ENCODE peak calls at places on chromosomes 4 and X, in nine cellular contexts. One of them, this sample, is unnamed.

GRCh38 chr4:165634766-165635165 is 238.3 kb upstream of the TLL1 start:
- DNase-seq in heart left ventricle: no peak
- DNase-seq in fibroblast of the conjunctiva: no peak
- DNase-seq in KBM-7: no peak
- DNase-seq in NCI-H774: no peak
- DNase-seq in frontal cortex: no peak
- DNase-seq in Kasumi-1: no peak
- DNase-seq in Peyer's patch: no peak
- DNase-seq in RPMI7951: no peak
- DNase-seq in this sample: no peak

GRCh38 chrX:71367396-71367795 is 1.2 kb downstream of the TAF1 start:
- DNase-seq in heart left ventricle: no peak
- DNase-seq in fibroblast of the conjunctiva: no peak
- DNase-seq in KBM-7: no peak
- DNase-seq in NCI-H774: no peak
- DNase-seq in frontal cortex: no peak
- DNase-seq in Kasumi-1: no peak
- DNase-seq in Peyer's patch: no peak
- DNase-seq in RPMI7951: no peak
- DNase-seq in this sample: no peak

GRCh38 chrX:87338510-87338909 is 179.1 kb upstream of the KLHL4 start:
- DNase-seq in heart left ventricle: no peak
- DNase-seq in fibroblast of the conjunctiva: no peak
- DNase-seq in KBM-7: peak
- DNase-seq in NCI-H774: peak
- DNase-seq in frontal cortex: no peak
- DNase-seq in Kasumi-1: peak
- DNase-seq in Peyer's patch: no peak
- DNase-seq in RPMI7951: peak
- DNase-seq in this sample: no peak

GRCh38 chrX:130071611-130072349 is 38.5 kb downstream of the ELF4 start:
- DNase-seq in heart left ventricle: no peak
- DNase-seq in fibroblast of the conjunctiva: no peak
- DNase-seq in KBM-7: no peak
- DNase-seq in NCI-H774: no peak
- DNase-seq in frontal cortex: no peak
- DNase-seq in Kasumi-1: no peak
- DNase-seq in Peyer's patch: peak
- DNase-seq in RPMI7951: no peak
- DNase-seq in this sample: no peak

GRCh38 chr4:112082954-112083586 is 62.2 kb upstream of the FAM241A start:
- DNase-seq in heart left ventricle: no peak
- DNase-seq in fibroblast of the conjunctiva: no peak
- DNase-seq in KBM-7: no peak
- DNase-seq in NCI-H774: no peak
- DNase-seq in frontal cortex: no peak
- DNase-seq in Kasumi-1: no peak
- DNase-seq in Peyer's patch: no peak
- DNase-seq in RPMI7951: peak
- DNase-seq in this sample: no peak

GRCh38 chr4:86560447-86560846 is 33.7 kb upstream of the PTPN13 start:
- DNase-seq in heart left ventricle: no peak
- DNase-seq in fibroblast of the conjunctiva: no peak
- DNase-seq in KBM-7: no peak
- DNase-seq in NCI-H774: no peak
- DNase-seq in frontal cortex: no peak
- DNase-seq in Kasumi-1: no peak
- DNase-seq in Peyer's patch: no peak
- DNase-seq in RPMI7951: no peak
- DNase-seq in this sample: no peak

GRCh38 chr4:138184881-138185280 is 57.3 kb downstream of the SLC7A11 start:
- DNase-seq in heart left ventricle: no peak
- DNase-seq in fibroblast of the conjunctiva: no peak
- DNase-seq in KBM-7: no peak
- DNase-seq in NCI-H774: no peak
- DNase-seq in frontal cortex: no peak
- DNase-seq in Kasumi-1: no peak
- DNase-seq in Peyer's patch: no peak
- DNase-seq in RPMI7951: no peak
- DNase-seq in this sample: no peak

GRCh38 chr4:39096847-39097246 is 34.8 kb downstream of the KLHL5 start:
- DNase-seq in heart left ventricle: no peak
- DNase-seq in fibroblast of the conjunctiva: no peak
- DNase-seq in KBM-7: peak
- DNase-seq in NCI-H774: no peak
- DNase-seq in frontal cortex: no peak
- DNase-seq in Kasumi-1: peak
- DNase-seq in Peyer's patch: no peak
- DNase-seq in RPMI7951: no peak
- DNase-seq in this sample: no peak

GRCh38 chr4:7909966-7910720 is 29.5 kb downstream of the AFAP1 start:
- DNase-seq in heart left ventricle: no peak
- DNase-seq in fibroblast of the conjunctiva: no peak
- DNase-seq in KBM-7: no peak
- DNase-seq in NCI-H774: no peak
- DNase-seq in frontal cortex: no peak
- DNase-seq in Kasumi-1: no peak
- DNase-seq in Peyer's patch: no peak
- DNase-seq in RPMI7951: peak
- DNase-seq in this sample: no peak

GRCh38 chrX:56385336-56385735 is 153.2 kb downstream of the KLF8 start:
- DNase-seq in heart left ventricle: no peak
- DNase-seq in fibroblast of the conjunctiva: no peak
- DNase-seq in KBM-7: no peak
- DNase-seq in NCI-H774: no peak
- DNase-seq in frontal cortex: no peak
- DNase-seq in Kasumi-1: no peak
- DNase-seq in Peyer's patch: no peak
- DNase-seq in RPMI7951: no peak
- DNase-seq in this sample: no peak

GRCh38 chrX:22748093-22748999 is 251.4 kb upstream of the DDX53 start:
- DNase-seq in heart left ventricle: peak
- DNase-seq in fibroblast of the conjunctiva: peak
- DNase-seq in KBM-7: peak
- DNase-seq in NCI-H774: peak
- DNase-seq in frontal cortex: peak
- DNase-seq in Kasumi-1: peak
- DNase-seq in Peyer's patch: no peak
- DNase-seq in RPMI7951: peak
- DNase-seq in this sample: peak

GRCh38 chrX:12999422-12999821 is 24.5 kb downstream of the TMSB4X start:
- DNase-seq in heart left ventricle: no peak
- DNase-seq in fibroblast of the conjunctiva: no peak
- DNase-seq in KBM-7: no peak
- DNase-seq in NCI-H774: no peak
- DNase-seq in frontal cortex: no peak
- DNase-seq in Kasumi-1: no peak
- DNase-seq in Peyer's patch: no peak
- DNase-seq in RPMI7951: no peak
- DNase-seq in this sample: no peak

GRCh38 chrX:39848900-39849299 is 248.9 kb downstream of the BCOR start:
- DNase-seq in heart left ventricle: no peak
- DNase-seq in fibroblast of the conjunctiva: peak
- DNase-seq in KBM-7: no peak
- DNase-seq in NCI-H774: no peak
- DNase-seq in frontal cortex: no peak
- DNase-seq in Kasumi-1: no peak
- DNase-seq in Peyer's patch: no peak
- DNase-seq in RPMI7951: peak
- DNase-seq in this sample: no peak

GRCh38 chr4:17324431-17324830 is 187.5 kb downstream of the QDPR start:
- DNase-seq in heart left ventricle: peak
- DNase-seq in fibroblast of the conjunctiva: peak
- DNase-seq in KBM-7: peak
- DNase-seq in NCI-H774: peak
- DNase-seq in frontal cortex: peak
- DNase-seq in Kasumi-1: peak
- DNase-seq in Peyer's patch: no peak
- DNase-seq in RPMI7951: peak
- DNase-seq in this sample: peak

GRCh38 chrX:9882669-9883446 is 84.3 kb upstream of the CLDN34 start:
- DNase-seq in heart left ventricle: no peak
- DNase-seq in fibroblast of the conjunctiva: no peak
- DNase-seq in KBM-7: peak
- DNase-seq in NCI-H774: no peak
- DNase-seq in frontal cortex: no peak
- DNase-seq in Kasumi-1: no peak
- DNase-seq in Peyer's patch: no peak
- DNase-seq in RPMI7951: no peak
- DNase-seq in this sample: no peak

GRCh38 chrX:70082723-70083122 is 20.5 kb downstream of the OTUD6A start:
- DNase-seq in heart left ventricle: no peak
- DNase-seq in fibroblast of the conjunctiva: no peak
- DNase-seq in KBM-7: no peak
- DNase-seq in NCI-H774: no peak
- DNase-seq in frontal cortex: no peak
- DNase-seq in Kasumi-1: no peak
- DNase-seq in Peyer's patch: no peak
- DNase-seq in RPMI7951: no peak
- DNase-seq in this sample: no peak

GRCh38 chrX:40245411-40246140 is 147.8 kb upstream of the BCOR start:
- DNase-seq in heart left ventricle: no peak
- DNase-seq in fibroblast of the conjunctiva: no peak
- DNase-seq in KBM-7: no peak
- DNase-seq in NCI-H774: no peak
- DNase-seq in frontal cortex: no peak
- DNase-seq in Kasumi-1: no peak
- DNase-seq in Peyer's patch: no peak
- DNase-seq in RPMI7951: peak
- DNase-seq in this sample: no peak

GRCh38 chr4:105715692-105716278 is 7.2 kb downstream of the GSTCD start:
- DNase-seq in heart left ventricle: no peak
- DNase-seq in fibroblast of the conjunctiva: peak
- DNase-seq in KBM-7: peak
- DNase-seq in NCI-H774: peak
- DNase-seq in frontal cortex: peak
- DNase-seq in Kasumi-1: peak
- DNase-seq in Peyer's patch: no peak
- DNase-seq in RPMI7951: peak
- DNase-seq in this sample: no peak

GRCh38 chr4:101643201-101643600 is 147.3 kb upstream of the BANK1 start:
- DNase-seq in heart left ventricle: no peak
- DNase-seq in fibroblast of the conjunctiva: no peak
- DNase-seq in KBM-7: no peak
- DNase-seq in NCI-H774: no peak
- DNase-seq in frontal cortex: no peak
- DNase-seq in Kasumi-1: no peak
- DNase-seq in Peyer's patch: no peak
- DNase-seq in RPMI7951: peak
- DNase-seq in this sample: no peak

GRCh38 chr4:1278336-1278670 is 11.4 kb upstream of the MAEA start:
- DNase-seq in heart left ventricle: no peak
- DNase-seq in fibroblast of the conjunctiva: no peak
- DNase-seq in KBM-7: no peak
- DNase-seq in NCI-H774: no peak
- DNase-seq in frontal cortex: no peak
- DNase-seq in Kasumi-1: no peak
- DNase-seq in Peyer's patch: no peak
- DNase-seq in RPMI7951: peak
- DNase-seq in this sample: no peak

GRCh38 chr4:112967109-112967508 is 82.3 kb upstream of the ANK2 start:
- DNase-seq in heart left ventricle: no peak
- DNase-seq in fibroblast of the conjunctiva: no peak
- DNase-seq in KBM-7: no peak
- DNase-seq in NCI-H774: no peak
- DNase-seq in frontal cortex: no peak
- DNase-seq in Kasumi-1: no peak
- DNase-seq in Peyer's patch: no peak
- DNase-seq in RPMI7951: no peak
- DNase-seq in this sample: no peak

GRCh38 chrX:138710311-138710791 is 1.2 kb downstream of the FGF13 start:
- DNase-seq in heart left ventricle: no peak
- DNase-seq in fibroblast of the conjunctiva: no peak
- DNase-seq in KBM-7: peak
- DNase-seq in NCI-H774: no peak
- DNase-seq in frontal cortex: no peak
- DNase-seq in Kasumi-1: no peak
- DNase-seq in Peyer's patch: no peak
- DNase-seq in RPMI7951: no peak
- DNase-seq in this sample: peak

GRCh38 chr4:77193511-77194236 is 36.7 kb downstream of the CCNG2 start:
- DNase-seq in heart left ventricle: peak
- DNase-seq in fibroblast of the conjunctiva: no peak
- DNase-seq in KBM-7: peak
- DNase-seq in NCI-H774: no peak
- DNase-seq in frontal cortex: no peak
- DNase-seq in Kasumi-1: peak
- DNase-seq in Peyer's patch: no peak
- DNase-seq in RPMI7951: no peak
- DNase-seq in this sample: peak

GRCh38 chrX:33285550-33285949 is 74.2 kb upstream of the DMD start:
- DNase-seq in heart left ventricle: no peak
- DNase-seq in fibroblast of the conjunctiva: no peak
- DNase-seq in KBM-7: no peak
- DNase-seq in NCI-H774: no peak
- DNase-seq in frontal cortex: no peak
- DNase-seq in Kasumi-1: no peak
- DNase-seq in Peyer's patch: no peak
- DNase-seq in RPMI7951: no peak
- DNase-seq in this sample: no peak

GRCh38 chr4:36399762-36400353 is 118.4 kb downstream of the DTHD1 start:
- DNase-seq in heart left ventricle: no peak
- DNase-seq in fibroblast of the conjunctiva: no peak
- DNase-seq in KBM-7: peak
- DNase-seq in NCI-H774: no peak
- DNase-seq in frontal cortex: no peak
- DNase-seq in Kasumi-1: peak
- DNase-seq in Peyer's patch: no peak
- DNase-seq in RPMI7951: no peak
- DNase-seq in this sample: peak

GRCh38 chr4:16779028-16779675 is 119.3 kb downstream of the LDB2 start:
- DNase-seq in heart left ventricle: no peak
- DNase-seq in fibroblast of the conjunctiva: peak
- DNase-seq in KBM-7: no peak
- DNase-seq in NCI-H774: no peak
- DNase-seq in frontal cortex: no peak
- DNase-seq in Kasumi-1: no peak
- DNase-seq in Peyer's patch: no peak
- DNase-seq in RPMI7951: no peak
- DNase-seq in this sample: no peak

GRCh38 chrX:36961590-36961989 is 46.6 kb upstream of the FAM47C start:
- DNase-seq in heart left ventricle: no peak
- DNase-seq in fibroblast of the conjunctiva: no peak
- DNase-seq in KBM-7: no peak
- DNase-seq in NCI-H774: no peak
- DNase-seq in frontal cortex: no peak
- DNase-seq in Kasumi-1: no peak
- DNase-seq in Peyer's patch: no peak
- DNase-seq in RPMI7951: peak
- DNase-seq in this sample: no peak

GRCh38 chr4:119898211-119898610 is 168.4 kb downstream of the MAD2L1 start:
- DNase-seq in heart left ventricle: no peak
- DNase-seq in fibroblast of the conjunctiva: no peak
- DNase-seq in KBM-7: no peak
- DNase-seq in NCI-H774: no peak
- DNase-seq in frontal cortex: no peak
- DNase-seq in Kasumi-1: no peak
- DNase-seq in Peyer's patch: no peak
- DNase-seq in RPMI7951: no peak
- DNase-seq in this sample: no peak

GRCh38 chr4:72974694-72975487 is 94.6 kb downstream of the COX18 start:
- DNase-seq in heart left ventricle: no peak
- DNase-seq in fibroblast of the conjunctiva: no peak
- DNase-seq in KBM-7: peak
- DNase-seq in NCI-H774: peak
- DNase-seq in frontal cortex: no peak
- DNase-seq in Kasumi-1: no peak
- DNase-seq in Peyer's patch: no peak
- DNase-seq in RPMI7951: no peak
- DNase-seq in this sample: no peak

GRCh38 chrX:76477352-76477751 is 49.8 kb downstream of the MAGEE1 start:
- DNase-seq in heart left ventricle: no peak
- DNase-seq in fibroblast of the conjunctiva: no peak
- DNase-seq in KBM-7: no peak
- DNase-seq in NCI-H774: no peak
- DNase-seq in frontal cortex: no peak
- DNase-seq in Kasumi-1: peak
- DNase-seq in Peyer's patch: no peak
- DNase-seq in RPMI7951: no peak
- DNase-seq in this sample: no peak

GRCh38 chrX:153944140-153944799 is at the start of gene RENBP:
- DNase-seq in heart left ventricle: peak
- DNase-seq in fibroblast of the conjunctiva: no peak
- DNase-seq in KBM-7: peak
- DNase-seq in NCI-H774: no peak
- DNase-seq in frontal cortex: peak
- DNase-seq in Kasumi-1: peak
- DNase-seq in Peyer's patch: peak
- DNase-seq in RPMI7951: no peak
- DNase-seq in this sample: peak

This sample was measured in WTC11.